ENCODE peak calls at places on chromosomes 4 and X, in seven cellular contexts. One of them, this sample, is unnamed.

GRCh38 chr4:182648766-182649165 is 268.4 kb downstream of the DCTD start:
- DNase-seq in MM.1S: no peak
- DNase-seq in choroid plexus epithelial cell: no peak
- DNase-seq in colonic mucosa: no peak
- DNase-seq in fibroblast of villous mesenchyme: no peak
- DNase-seq in Panc1: no peak
- DNase-seq in astrocyte: no peak
- DNase-seq in this sample: no peak

GRCh38 chr4:80324171-80324570 is 11.4 kb upstream of the CFAP299 start:
- DNase-seq in colonic mucosa: no peak
- DNase-seq in Panc1: no peak
- DNase-seq in MM.1S: no peak
- DNase-seq in astrocyte: no peak
- DNase-seq in choroid plexus epithelial cell: no peak
- DNase-seq in fibroblast of villous mesenchyme: no peak
- DNase-seq in this sample: no peak

GRCh38 chrX:2863646-2864045 is 34.9 kb downstream of the GYG2 start:
- DNase-seq in Panc1: no peak
- DNase-seq in fibroblast of villous mesenchyme: peak; percentile 17
- DNase-seq in MM.1S: no peak
- DNase-seq in colonic mucosa: no peak
- DNase-seq in astrocyte: peak; percentile 16
- DNase-seq in choroid plexus epithelial cell: peak; percentile 50
- DNase-seq in this sample: no peak

GRCh38 chr4:26105815-26106699 is 192.0 kb downstream of the SMIM20 start:
- DNase-seq in Panc1: no peak
- DNase-seq in choroid plexus epithelial cell: peak; percentile 65
- DNase-seq in fibroblast of villous mesenchyme: peak; percentile 83
- DNase-seq in astrocyte: peak; percentile 67
- DNase-seq in MM.1S: no peak
- DNase-seq in colonic mucosa: no peak
- DNase-seq in this sample: no peak

GRCh38 chrX:70046978-70047377 is 2.8 kb downstream of the AWAT2 start:
- DNase-seq in colonic mucosa: no peak
- DNase-seq in astrocyte: no peak
- DNase-seq in Panc1: no peak
- DNase-seq in fibroblast of villous mesenchyme: no peak
- DNase-seq in MM.1S: no peak
- DNase-seq in choroid plexus epithelial cell: peak; percentile 33
- DNase-seq in this sample: no peak

GRCh38 chr4:37687175-37687525 is 974 bp upstream of the RELL1 start:
- DNase-seq in choroid plexus epithelial cell: no peak
- DNase-seq in fibroblast of villous mesenchyme: no peak
- DNase-seq in colonic mucosa: no peak
- DNase-seq in astrocyte: no peak
- DNase-seq in MM.1S: no peak
- DNase-seq in Panc1: no peak
- DNase-seq in this sample: no peak

GRCh38 chr4:139416073-139416673 is 37.7 kb upstream of the RAB33B start:
- DNase-seq in colonic mucosa: no peak
- DNase-seq in fibroblast of villous mesenchyme: peak; percentile 67
- DNase-seq in Panc1: no peak
- DNase-seq in choroid plexus epithelial cell: peak; percentile 80
- DNase-seq in astrocyte: peak; percentile 23
- DNase-seq in MM.1S: peak; percentile 40
- DNase-seq in this sample: peak; percentile 62

GRCh38 chr4:171880136-171880535 is 66.9 kb downstream of the GALNTL6 start:
- DNase-seq in colonic mucosa: no peak
- DNase-seq in astrocyte: peak; percentile 89
- DNase-seq in choroid plexus epithelial cell: peak; percentile 97
- DNase-seq in fibroblast of villous mesenchyme: peak; percentile 74
- DNase-seq in Panc1: peak; percentile 5
- DNase-seq in MM.1S: no peak
- DNase-seq in this sample: no peak

GRCh38 chr4:38177035-38177791 is 217.0 kb downstream of the PTTG2 start:
- DNase-seq in astrocyte: peak; percentile 38
- DNase-seq in MM.1S: peak; percentile 91
- DNase-seq in colonic mucosa: no peak
- DNase-seq in choroid plexus epithelial cell: peak; percentile 80
- DNase-seq in fibroblast of villous mesenchyme: peak; percentile 81
- DNase-seq in Panc1: no peak
- DNase-seq in this sample: peak; percentile 51

GRCh38 chr4:15676899-15677298 is 4.7 kb upstream of the FAM200B start:
- DNase-seq in colonic mucosa: no peak
- DNase-seq in Panc1: no peak
- DNase-seq in astrocyte: no peak
- DNase-seq in MM.1S: no peak
- DNase-seq in fibroblast of villous mesenchyme: no peak
- DNase-seq in choroid plexus epithelial cell: no peak
- DNase-seq in this sample: no peak

GRCh38 chrX:80648023-80648422 is 161.7 kb downstream of the BRWD3 start:
- DNase-seq in choroid plexus epithelial cell: peak; percentile 27
- DNase-seq in Panc1: no peak
- DNase-seq in MM.1S: no peak
- DNase-seq in astrocyte: no peak
- DNase-seq in fibroblast of villous mesenchyme: peak; percentile 1
- DNase-seq in colonic mucosa: no peak
- DNase-seq in this sample: peak; percentile 0

GRCh38 chr4:118012142-118012541 is 22.1 kb upstream of the NDST3 start:
- DNase-seq in astrocyte: no peak
- DNase-seq in choroid plexus epithelial cell: no peak
- DNase-seq in fibroblast of villous mesenchyme: no peak
- DNase-seq in Panc1: no peak
- DNase-seq in MM.1S: no peak
- DNase-seq in colonic mucosa: no peak
- DNase-seq in this sample: peak; percentile 3
- TF ChIP-seq CTCF in astrocyte: peak; percentile 21
- TF ChIP-seq CTCF in choroid plexus epithelial cell: peak; percentile 22
- TF ChIP-seq CTCF in fibroblast of villous mesenchyme: no peak
- TF ChIP-seq CTCF in Panc1: peak; percentile 11
- TF ChIP-seq CTCF in MM.1S: peak; percentile 8
- TF ChIP-seq CTCF in colonic mucosa: no peak
- TF ChIP-seq CTCF in this sample: peak; percentile 20

GRCh38 chrX:136671006-136671610 is 23.1 kb downstream of the CD40LG start:
- DNase-seq in Panc1: no peak
- DNase-seq in fibroblast of villous mesenchyme: no peak
- DNase-seq in choroid plexus epithelial cell: no peak
- DNase-seq in MM.1S: no peak
- DNase-seq in colonic mucosa: no peak
- DNase-seq in astrocyte: no peak
- DNase-seq in this sample: peak; percentile 62

GRCh38 chrX:136679581-136679980 is 31.6 kb downstream of the CD40LG start:
- DNase-seq in fibroblast of villous mesenchyme: no peak
- DNase-seq in Panc1: no peak
- DNase-seq in astrocyte: no peak
- DNase-seq in choroid plexus epithelial cell: no peak
- DNase-seq in colonic mucosa: no peak
- DNase-seq in MM.1S: no peak
- DNase-seq in this sample: no peak

GRCh38 chrX:136674270-136674986 is 26.5 kb downstream of the CD40LG start:
- DNase-seq in MM.1S: peak; percentile 52
- DNase-seq in choroid plexus epithelial cell: no peak
- DNase-seq in astrocyte: no peak
- DNase-seq in fibroblast of villous mesenchyme: no peak
- DNase-seq in Panc1: no peak
- DNase-seq in colonic mucosa: no peak
- DNase-seq in this sample: peak; percentile 28
- H3K4me3 ChIP-seq in MM.1S: no peak overlapping the region
- H3K4me3 ChIP-seq in choroid plexus epithelial cell: no peak overlapping the region
- H3K4me3 ChIP-seq in astrocyte: no peak overlapping the region
- H3K4me3 ChIP-seq in fibroblast of villous mesenchyme: no peak overlapping the region
- H3K4me3 ChIP-seq in Panc1: no peak overlapping the region
- H3K4me3 ChIP-seq in colonic mucosa: no peak overlapping the region
- H3K4me3 ChIP-seq in this sample: no peak overlapping the region

GRCh38 chr4:28007693-28008092 is 1147.1 kb downstream of the STIM2 start:
- DNase-seq in colonic mucosa: no peak
- DNase-seq in choroid plexus epithelial cell: no peak
- DNase-seq in MM.1S: no peak
- DNase-seq in Panc1: no peak
- DNase-seq in astrocyte: no peak
- DNase-seq in fibroblast of villous mesenchyme: no peak
- DNase-seq in this sample: no peak

GRCh38 chr4:28006021-28006420 is 1145.4 kb downstream of the STIM2 start:
- DNase-seq in fibroblast of villous mesenchyme: no peak
- DNase-seq in Panc1: no peak
- DNase-seq in MM.1S: no peak
- DNase-seq in choroid plexus epithelial cell: no peak
- DNase-seq in colonic mucosa: no peak
- DNase-seq in astrocyte: no peak
- DNase-seq in this sample: no peak

DNA sequence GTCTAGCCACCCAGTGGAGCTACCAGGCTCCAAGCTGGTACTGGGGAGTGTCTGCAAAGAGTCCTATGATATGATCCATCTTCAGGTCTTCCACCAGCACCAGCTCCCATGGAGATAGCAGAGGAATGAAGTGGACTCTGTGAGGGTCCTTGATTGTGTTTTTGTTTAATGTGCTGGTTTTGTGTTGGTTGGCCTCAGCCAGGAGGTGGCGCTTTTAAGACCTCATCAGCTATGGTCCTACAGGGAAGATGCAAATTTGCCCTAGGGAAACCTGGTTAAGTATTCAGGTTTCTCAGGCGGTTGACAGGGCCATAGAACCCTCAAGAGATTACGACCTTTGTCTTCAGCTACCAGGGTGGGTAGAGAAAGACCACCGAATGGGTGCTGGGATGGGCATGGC is 1141.1 kb downstream of the STIM2 start:
- DNase-seq in Panc1: no peak
- DNase-seq in fibroblast of villous mesenchyme: no peak
- DNase-seq in MM.1S: no peak
- DNase-seq in astrocyte: no peak
- DNase-seq in choroid plexus epithelial cell: no peak
- DNase-seq in colonic mucosa: no peak
- DNase-seq in this sample: no peak
- TF ChIP-seq CTCF in Panc1: peak; percentile 15
- TF ChIP-seq CTCF in fibroblast of villous mesenchyme: peak; percentile 13
- TF ChIP-seq CTCF in MM.1S: no peak
- TF ChIP-seq CTCF in astrocyte: no peak
- TF ChIP-seq CTCF in choroid plexus epithelial cell: no peak
- TF ChIP-seq CTCF in colonic mucosa: no peak
- TF ChIP-seq CTCF in this sample: no peak

GRCh38 chrX:42869659-42870476 is 91.9 kb upstream of the PPP1R2C start:
- DNase-seq in choroid plexus epithelial cell: no peak
- DNase-seq in astrocyte: no peak
- DNase-seq in colonic mucosa: no peak
- DNase-seq in Panc1: no peak
- DNase-seq in fibroblast of villous mesenchyme: no peak
- DNase-seq in MM.1S: peak; percentile 88
- DNase-seq in this sample: peak; percentile 82
- H3K4me3 ChIP-seq in choroid plexus epithelial cell: no peak overlapping the region
- H3K4me3 ChIP-seq in astrocyte: no peak overlapping the region
- H3K4me3 ChIP-seq in colonic mucosa: no peak overlapping the region
- H3K4me3 ChIP-seq in Panc1: no peak overlapping the region
- H3K4me3 ChIP-seq in fibroblast of villous mesenchyme: no peak overlapping the region
- H3K4me3 ChIP-seq in MM.1S: no peak overlapping the region
- H3K4me3 ChIP-seq in this sample: no peak overlapping the region

GRCh38 chr4:114378306-114378903 is 220.2 kb upstream of the UGT8 start:
- DNase-seq in choroid plexus epithelial cell: peak; percentile 74
- DNase-seq in MM.1S: no peak
- DNase-seq in fibroblast of villous mesenchyme: peak; percentile 40
- DNase-seq in astrocyte: peak; percentile 34
- DNase-seq in Panc1: no peak
- DNase-seq in colonic mucosa: no peak
- DNase-seq in this sample: no peak
- TF ChIP-seq CTCF in choroid plexus epithelial cell: peak; percentile 75
- TF ChIP-seq CTCF in MM.1S: no peak
- TF ChIP-seq CTCF in fibroblast of villous mesenchyme: peak; percentile 34
- TF ChIP-seq CTCF in astrocyte: peak; percentile 72
- TF ChIP-seq CTCF in Panc1: peak; percentile 69
- TF ChIP-seq CTCF in colonic mucosa: peak; percentile 21
- TF ChIP-seq CTCF in this sample: no peak

GRCh38 chr4:1194028-1194900 is 21.9 kb upstream of the SPON2 start:
- DNase-seq in fibroblast of villous mesenchyme: peak; percentile 79
- DNase-seq in choroid plexus epithelial cell: peak; percentile 71
- DNase-seq in colonic mucosa: peak; percentile 42
- DNase-seq in Panc1: no peak
- DNase-seq in MM.1S: no peak
- DNase-seq in astrocyte: no peak
- DNase-seq in this sample: peak; percentile 3

GRCh38 chr4:1192091-1192492 is 19.7 kb upstream of the SPON2 start:
- DNase-seq in fibroblast of villous mesenchyme: peak; percentile 99
- DNase-seq in Panc1: peak; percentile 52
- DNase-seq in choroid plexus epithelial cell: peak; percentile 98
- DNase-seq in astrocyte: peak; percentile 96
- DNase-seq in MM.1S: no peak
- DNase-seq in colonic mucosa: peak; percentile 84
- DNase-seq in this sample: no peak

GRCh38 chr4:1193206-1194027 is 21.0 kb upstream of the SPON2 start:
- DNase-seq in colonic mucosa: peak; percentile 20
- DNase-seq in choroid plexus epithelial cell: no peak
- DNase-seq in Panc1: no peak
- DNase-seq in astrocyte: no peak
- DNase-seq in MM.1S: no peak
- DNase-seq in fibroblast of villous mesenchyme: no peak
- DNase-seq in this sample: peak; percentile 1

GRCh38 chr4:1191621-1192020 is 19.2 kb upstream of the SPON2 start:
- DNase-seq in Panc1: no peak
- DNase-seq in choroid plexus epithelial cell: no peak
- DNase-seq in MM.1S: no peak
- DNase-seq in astrocyte: no peak
- DNase-seq in fibroblast of villous mesenchyme: no peak
- DNase-seq in colonic mucosa: peak; percentile 39
- DNase-seq in this sample: peak; percentile 0

DNA sequence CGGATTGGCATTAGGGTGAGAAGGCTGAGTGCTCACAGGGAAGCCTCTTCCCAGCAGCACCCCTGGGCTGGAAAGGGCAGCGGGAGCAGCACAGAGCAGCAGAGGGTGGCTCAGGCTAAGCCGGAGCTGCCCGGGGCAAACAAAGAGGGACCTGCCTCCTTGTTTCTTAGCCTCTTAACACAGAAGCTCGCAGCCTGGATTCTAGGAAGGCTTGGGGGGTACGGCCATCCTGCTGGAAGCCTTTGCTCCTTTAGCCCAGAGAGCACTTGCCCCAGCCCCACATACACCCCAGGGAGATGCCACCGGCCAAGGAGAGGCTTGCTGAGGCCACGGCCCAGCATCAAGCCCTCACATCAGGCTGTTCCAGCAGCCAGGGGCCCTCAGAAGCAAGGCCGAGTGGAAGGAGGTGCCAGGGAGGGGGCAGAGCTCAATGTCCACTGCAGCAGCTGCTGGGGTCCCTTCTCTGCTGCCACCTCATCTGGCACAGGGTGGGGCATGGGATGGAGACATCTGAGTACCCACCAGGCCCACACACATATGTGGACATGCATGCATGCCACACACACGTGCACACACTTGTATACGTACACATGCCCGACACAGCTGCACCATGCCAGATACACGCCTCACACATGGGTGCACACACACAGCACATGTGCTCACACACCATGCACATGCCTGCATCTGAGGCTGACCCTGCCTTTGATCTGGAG is 20.3 kb upstream of the SPON2 start:
- DNase-seq in colonic mucosa: peak; percentile 22
- DNase-seq in MM.1S: no peak
- DNase-seq in Panc1: no peak
- DNase-seq in fibroblast of villous mesenchyme: no peak
- DNase-seq in choroid plexus epithelial cell: no peak
- DNase-seq in astrocyte: no peak
- DNase-seq in this sample: peak; percentile 2
- H3K4me3 ChIP-seq in colonic mucosa: no peak overlapping the region
- H3K4me3 ChIP-seq in MM.1S: no peak overlapping the region
- H3K4me3 ChIP-seq in Panc1: no peak overlapping the region
- H3K4me3 ChIP-seq in fibroblast of villous mesenchyme: no peak overlapping the region
- H3K4me3 ChIP-seq in choroid plexus epithelial cell: no peak overlapping the region
- H3K4me3 ChIP-seq in astrocyte: no peak overlapping the region
- H3K4me3 ChIP-seq in this sample: no peak overlapping the region

This sample was measured in GM12865.